ENCODE peak calls at places on chromosomes 16 and 17, in four cellular contexts. G, D, Q and T are unnamed samples.

GRCh38 chr17:42422958-42423712 is at the start of gene CAVIN1:
- DNase-seq in D (peak; percentile 99), G (peak; percentile 95), Q (no peak), T (no peak)

GRCh38 chr17:73697872-73698271 is 53.6 kb upstream of the SDK2 start:
- DNase-seq in D (no peak), G (no peak), Q (no peak), T (no peak)

GRCh38 chr17:5557485-5557884 is 26.8 kb downstream of the NLRP1 start:
- DNase-seq in D (no peak), G (peak; percentile 17), Q (no peak), T (no peak)

GRCh38 chr16:2987854-2988253 is 7.6 kb upstream of the PKMYT1 start:
- DNase-seq in Q (no peak), G (no peak), D (no peak), T (no peak)

GRCh38 chr17:73759324-73760185 is 115.3 kb upstream of the SDK2 start:
- DNase-seq in Q (no peak), D (no peak), G (no peak), T (peak; percentile 40)

GRCh38 chr17:56452469-56452868 is 141.0 kb upstream of the NOG start:
- DNase-seq in Q (no peak), G (no peak), D (no peak), T (no peak)

GRCh38 chr17:35368086-35368824 is 5.2 kb downstream of the SLFN11 start:
- DNase-seq in Q (peak; percentile 75), G (no peak), D (no peak), T (peak; percentile 96)

GRCh38 chr17:29671661-29672060 is 48.9 kb upstream of the CORO6 start:
- DNase-seq in G (no peak), D (no peak), Q (no peak), T (no peak)

GRCh38 chr17:69492410-69493071 is 78.0 kb downstream of the MAP2K6 start:
- DNase-seq in G (no peak), Q (no peak), D (peak; percentile 67), T (no peak)

GRCh38 chr17:4849011-4849536 is 15.9 kb downstream of the MINK1 start:
- DNase-seq in G (no peak), Q (no peak), D (peak; percentile 80), T (no peak)

GRCh38 chr16:3510410-3510809 is 9.6 kb downstream of the CLUAP1 start:
- DNase-seq in D (no peak), G (no peak), Q (no peak), T (no peak)

GRCh38 chr16:57497121-57497520 is 10.8 kb upstream of the DOK4 start:
- DNase-seq in Q (no peak), G (no peak), D (no peak), T (no peak)

GRCh38 chr16:22189473-22190168 is 16.5 kb upstream of the EEF2K start:
- DNase-seq in Q (no peak), D (no peak), G (peak; percentile 76), T (no peak)

GRCh38 chr17:45431531-45432404 is 902 bp downstream of the ARHGAP27 start:
- DNase-seq in G (peak; percentile 54), Q (no peak), D (peak; percentile 98), T (peak; percentile 84)

GRCh38 chr16:87836844-87837581 is 32.3 kb downstream of the SLC7A5 start:
- DNase-seq in G (peak; percentile 82), D (no peak), Q (no peak), T (peak; percentile 49)

GRCh38 chr17:74809031-74809430 is 32.9 kb upstream of the NAT9 start:
- DNase-seq in D (no peak), Q (no peak), G (no peak), T (no peak)

GRCh38 chr17:15884731-15885130 is 60.2 kb upstream of the ADORA2B start:
- DNase-seq in D (no peak), G (peak; percentile 36), Q (no peak), T (no peak)

GRCh38 chr17:48871551-48872351 is 20.8 kb upstream of the ATP5MC1 start:
- DNase-seq in G (peak; percentile 60), Q (no peak), D (peak; percentile 85), T (no peak)

GRCh38 chr16:14300631-14301149 is 229.6 kb downstream of the MRTFB start:
- DNase-seq in Q (no peak), G (peak; percentile 78), D (peak; percentile 78), T (peak; percentile 75)

GRCh38 chr17:4980644-4981216 is 6.7 kb downstream of the CAMTA2 start:
- DNase-seq in G (peak; percentile 64), Q (no peak), D (peak; percentile 73), T (peak; percentile 62)

GRCh38 chr17:40317880-40318834 is 9.2 kb downstream of the RARA start:
- DNase-seq in D (peak; percentile 99), Q (peak; percentile 79), G (peak; percentile 96), T (peak; percentile 97)

GRCh38 chr16:89733792-89734191 is 12.5 kb downstream of the ZNF276 start:
- DNase-seq in D (no peak), G (no peak), Q (no peak), T (peak; percentile 11)

GRCh38 chr17:45320931-45321461 is 4.2 kb upstream of the MAP3K14 start:
- DNase-seq in D (peak; percentile 94), Q (no peak), G (peak; percentile 89), T (peak; percentile 80)

GRCh38 chr16:72858611-72859493 is 189.1 kb downstream of the ZFHX3 start:
- DNase-seq in G (no peak), D (no peak), Q (no peak), T (no peak)

GRCh38 chr17:61412860-61413653 is 13.4 kb downstream of the TBX2 start:
- DNase-seq in Q (no peak), D (no peak), G (no peak), T (no peak)

GRCh38 chr16:27470567-27471431 is 68.8 kb downstream of the IL21R start:
- DNase-seq in G (peak; percentile 84), Q (no peak), D (no peak), T (no peak)

GRCh38 chr17:8226536-8227237 is 16.3 kb upstream of the AURKB start:
- DNase-seq in G (peak; percentile 95), D (peak; percentile 79), Q (peak; percentile 78), T (peak; percentile 49)

GRCh38 chr17:10226930-10227695 is 28.7 kb upstream of the GAS7 start:
- DNase-seq in Q (no peak), D (peak; percentile 57), G (no peak), T (peak; percentile 74)

GRCh38 chr16:11669380-11670146 is 1.3 kb downstream of the SNN start:
- DNase-seq in G (peak; percentile 36), D (no peak), Q (peak; percentile 33), T (peak; percentile 68)

GRCh38 chr16:2154533-2155090 is 970 bp upstream of the TRAF7 start:
- DNase-seq in Q (no peak), G (peak; percentile 20), D (no peak), T (no peak)

GRCh38 chr17:63696381-63696961 is 3.5 kb downstream of the LIMD2 start:
- DNase-seq in Q (no peak), D (peak; percentile 65), G (peak; percentile 61), T (peak; percentile 77)

GRCh38 chr17:19724501-19725420 is 8.4 kb upstream of the SLC47A2 start:
- DNase-seq in G (peak; percentile 44), D (no peak), Q (no peak), T (peak; percentile 49)

GRCh38 chr17:75346906-75347305 is 57.7 kb upstream of the SLC25A19 start:
- DNase-seq in D (no peak), G (no peak), Q (no peak), T (peak; percentile 80)

GRCh38 chr17:76467366-76467765 is at the start of gene AANAT:
- DNase-seq in G (no peak), Q (no peak), D (no peak), T (no peak)

GRCh38 chr17:64786337-64786736 is 124.2 kb upstream of the SMURF2 start:
- DNase-seq in G (no peak), D (no peak), Q (no peak), T (no peak)

GRCh38 chr16:52597772-52598483 is 51.0 kb upstream of the TOX3 start:
- DNase-seq in G (no peak), Q (no peak), D (no peak), T (peak; percentile 2)

DNA sequence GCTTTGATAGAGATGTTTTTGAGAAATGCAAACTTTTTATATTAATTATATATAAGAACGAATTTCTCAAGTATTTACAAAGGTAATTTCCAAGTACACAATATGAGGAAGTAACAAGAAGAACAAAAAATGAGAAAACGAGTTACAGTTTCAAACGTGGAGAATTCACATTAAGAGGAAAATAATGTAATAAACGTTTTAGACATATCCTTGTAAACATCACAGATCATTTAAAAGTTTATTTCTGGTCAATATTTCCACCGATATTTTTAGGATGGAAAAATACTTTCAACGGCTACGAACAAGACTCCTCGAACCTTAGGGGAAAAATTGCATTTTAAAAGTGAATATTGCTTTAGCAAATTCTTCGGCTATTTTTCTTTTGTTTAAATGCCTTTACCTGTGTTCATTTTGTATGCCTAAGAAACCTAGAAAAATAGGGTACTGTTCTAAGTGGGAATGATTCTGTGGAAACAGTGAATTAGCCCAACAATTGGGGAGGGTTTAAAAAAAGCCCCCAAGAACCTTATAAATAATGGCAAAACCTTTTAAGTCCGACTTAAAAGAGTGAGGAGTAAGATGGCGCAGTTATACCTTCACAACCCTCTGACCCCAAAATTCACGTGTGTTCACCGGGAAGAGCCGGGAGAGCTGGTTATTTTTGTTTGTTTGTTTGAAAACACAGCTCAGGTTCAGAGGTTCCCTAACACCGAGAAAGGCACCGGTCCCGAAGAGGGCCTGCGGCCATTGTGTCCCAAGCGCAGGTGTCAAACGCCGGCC is 3.3 kb downstream of the HNF1B start:
- DNase-seq in Q (no peak), D (peak; percentile 42), G (peak; percentile 28), T (no peak)
- H3K4me3 ChIP-seq in Q (peak overlapping the region; percentile 61), D (peak overlapping the region; percentile 67), G (no peak overlapping the region), T (no peak overlapping the region)

DNA sequence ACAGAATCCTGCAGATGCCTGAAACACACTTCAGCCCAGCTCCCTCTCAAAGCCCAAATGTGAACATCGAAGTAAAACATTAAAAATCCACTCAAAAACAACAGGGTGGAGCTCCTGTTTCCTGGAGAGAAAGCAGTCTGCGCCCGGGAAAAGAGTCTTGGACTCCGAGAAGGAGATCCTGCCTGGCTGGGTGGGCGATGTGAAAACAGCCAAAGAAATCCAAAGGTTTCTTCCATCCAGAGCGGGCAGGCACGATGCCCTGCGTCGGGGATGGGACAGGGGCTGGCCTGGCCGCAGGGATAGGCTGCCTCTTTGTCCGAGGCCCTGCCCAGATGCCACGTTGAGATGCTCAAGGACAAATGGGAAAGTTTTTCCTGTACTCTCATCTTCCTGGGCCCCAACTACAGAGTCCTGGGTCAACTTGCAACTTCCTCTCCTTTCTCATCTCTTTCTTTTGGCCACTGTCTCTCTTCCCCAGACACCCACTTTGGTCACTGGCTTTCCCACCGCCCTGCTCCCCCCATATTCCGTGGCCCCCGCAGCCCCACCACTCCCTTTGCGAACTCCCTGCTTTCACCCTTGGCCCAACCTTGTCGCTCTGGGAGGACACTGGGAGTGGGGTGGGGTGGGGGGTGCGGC is 648 bp downstream of the WIPI1 start:
- DNase-seq in Q (no peak), G (peak; percentile 87), D (peak; percentile 62), T (peak; percentile 48)
- TF ChIP-seq POLR2A in Q (no peak), G (peak; percentile 64), D (no peak), T (no peak)

GRCh38 chr16:85284138-85284897 is 172.0 kb upstream of the CIBAR2 start:
- DNase-seq in G (no peak), D (no peak), Q (no peak), T (no peak)

GRCh38 chr16:85286970-85287814 is 174.9 kb upstream of the CIBAR2 start:
- DNase-seq in D (no peak), G (no peak), Q (no peak), T (peak; percentile 28)

GRCh38 chr16:85288341-85288868 is 176.1 kb upstream of the CIBAR2 start:
- DNase-seq in D (no peak), G (no peak), Q (no peak), T (no peak)

GRCh38 chr16:85285681-85286065 is 173.4 kb upstream of the CIBAR2 start:
- DNase-seq in G (no peak), D (no peak), Q (no peak), T (no peak)

GRCh38 chr16:85286066-85286712 is 173.9 kb upstream of the CIBAR2 start:
- DNase-seq in G (peak; percentile 34), Q (no peak), D (no peak), T (no peak)
- H3K4me3 ChIP-seq in G (no peak overlapping the region), Q (no peak overlapping the region), D (no peak overlapping the region), T (no peak overlapping the region)

GRCh38 chr16:54062361-54063346 is 223.9 kb downstream of the IRX3 start:
- DNase-seq in Q (no peak), G (no peak), D (no peak), T (peak; percentile 87)
- TF ChIP-seq POLR2A in Q (no peak), G (no peak), D (no peak), T (peak; percentile 23)